ENCODE peak calls at places on chromosomes 12 and 14, in ten cellular contexts. Z is heart right ventricle; E is tibial artery; P is endodermal cell; K is CD4-positive, alpha-beta memory T cell; O is NT2/D1; G is CD8-positive, alpha-beta T cell; J is A549; D is naive thymus-derived CD4-positive, alpha-beta T cell; U is aorta. R is an unnamed sample.

GRCh38 chr12:1488908-1489381 is 105.4 kb downstream of the FBXL14 start:
- DNase-seq in Z (no peak), E (peak; percentile 60), P (peak; percentile 69), K (peak; percentile 29), O (no peak), G (peak; percentile 62), J (no peak), D (peak; percentile 71), U (no peak), R (peak; percentile 91)

GRCh38 chr12:101908395-101908794 is 31.0 kb downstream of the DRAM1 start:
- DNase-seq in Z (no peak), E (no peak), P (no peak), K (no peak), O (no peak), G (no peak), J (no peak), D (no peak), U (no peak), R (no peak)

GRCh38 chr12:96255077-96255476 is 60.9 kb downstream of the ELK3 start:
- DNase-seq in Z (peak; percentile 91), E (peak; percentile 77), P (no peak), K (no peak), O (no peak), G (no peak), J (no peak), D (no peak), U (peak; percentile 87), R (no peak)

GRCh38 chr12:21697829-21698630 is 40.4 kb upstream of the LDHB start:
- DNase-seq in Z (no peak), E (no peak), P (no peak), K (peak; percentile 43), O (peak; percentile 54), G (no peak), J (no peak), D (peak; percentile 47), U (no peak), R (no peak)

GRCh38 chr12:120012067-120012621 is 23.1 kb downstream of the BICDL1 start:
- DNase-seq in Z (no peak), E (no peak), P (peak; percentile 64), K (peak; percentile 82), O (no peak), G (no peak), J (peak; percentile 67), D (peak; percentile 80), U (no peak), R (peak; percentile 14)

GRCh38 chr14:92951912-92952471 is 29.0 kb downstream of the CHGA start:
- DNase-seq in Z (peak; percentile 76), E (peak; percentile 88), P (peak; percentile 93), K (peak; percentile 76), O (no peak), G (peak; percentile 92), J (peak; percentile 84), D (peak; percentile 77), U (peak; percentile 86), R (peak; percentile 60)

GRCh38 chr14:82009076-82009475 is 475.4 kb upstream of the SEL1L start:
- DNase-seq in Z (no peak), E (no peak), P (peak; percentile 66), K (no peak), O (peak; percentile 2), G (no peak), J (no peak), D (no peak), U (no peak), R (no peak)

GRCh38 chr12:108551556-108551955 is 9.4 kb downstream of the SART3 start:
- DNase-seq in Z (no peak), E (no peak), P (no peak), K (no peak), O (no peak), G (no peak), J (no peak), D (no peak), U (no peak), R (peak; percentile 9)

GRCh38 chr12:118526255-118527095 is 150.1 kb downstream of the SUDS3 start:
- DNase-seq in Z (no peak), E (no peak), P (no peak), K (no peak), O (no peak), G (no peak), J (no peak), D (no peak), U (no peak), R (no peak)

GRCh38 chr12:11771895-11772502 is 122.5 kb downstream of the ETV6 start:
- DNase-seq in Z (no peak), E (no peak), P (no peak), K (no peak), O (no peak), G (no peak), J (no peak), D (no peak), U (no peak), R (no peak)

GRCh38 chr14:64722842-64723447 is 18.7 kb downstream of the PLEKHG3 start:
- DNase-seq in Z (no peak), E (peak; percentile 41), P (no peak), K (peak; percentile 66), O (no peak), G (peak; percentile 62), J (no peak), D (no peak), U (no peak), R (no peak)

GRCh38 chr12:46964496-46965098 is 114.8 kb upstream of the PCED1B start:
- DNase-seq in Z (no peak), E (no peak), P (peak; percentile 82), K (no peak), O (peak; percentile 75), G (no peak), J (no peak), D (no peak), U (no peak), R (peak; percentile 100)

GRCh38 chr12:130838284-130838950 is 633 bp downstream of the STX2 start:
- DNase-seq in Z (peak; percentile 21), E (no peak), P (peak; percentile 92), K (peak; percentile 31), O (no peak), G (peak; percentile 59), J (peak; percentile 25), D (peak; percentile 35), U (no peak), R (no peak)

GRCh38 chr14:89933002-89933401 is 21.5 kb downstream of the EFCAB11 start:
- DNase-seq in Z (no peak), E (no peak), P (no peak), K (no peak), O (no peak), G (no peak), J (no peak), D (no peak), U (no peak), R (no peak)

GRCh38 chr14:98728024-98728423 is 544.0 kb downstream of the BCL11B start:
- DNase-seq in Z (no peak), E (no peak), P (no peak), K (no peak), O (no peak), G (no peak), J (no peak), D (no peak), U (no peak), R (no peak)
- H3K9me3 ChIP-seq in Z (no peaks in the 10 kb centered on the region), E (no peaks in the 10 kb centered on the region), P (no peaks in the 10 kb centered on the region), K (no peaks in the 10 kb centered on the region), O (no peaks in the 10 kb centered on the region), G (no peaks in the 10 kb centered on the region), J (no peaks in the 10 kb centered on the region), D (no peaks in the 10 kb centered on the region), U (peaks cover 1% of the 10 kb centered on the region), R (no peaks in the 10 kb centered on the region)

DNA sequence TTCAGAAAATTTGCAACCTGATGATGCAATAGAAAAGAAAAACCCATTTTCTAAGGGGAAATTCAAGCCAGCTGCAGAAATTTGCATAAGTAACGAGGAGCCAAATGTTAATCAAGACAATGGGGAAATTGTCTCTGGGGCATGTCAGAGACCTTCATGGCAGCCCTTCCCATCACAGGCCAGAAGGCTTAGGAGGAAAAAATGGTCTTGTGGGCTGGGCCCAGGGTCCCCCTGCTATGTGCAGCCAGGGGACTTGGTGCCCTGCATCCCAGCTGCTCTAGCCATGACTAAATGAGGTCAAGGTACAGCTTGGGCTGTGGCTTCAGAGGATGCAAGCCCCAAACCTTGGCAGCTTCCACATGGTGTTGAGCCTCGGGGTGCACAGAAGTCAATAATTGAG is 28.2 kb upstream of the AVPR1A start:
- DNase-seq in Z (no peak), E (no peak), P (no peak), K (no peak), O (no peak), G (no peak), J (no peak), D (no peak), U (no peak), R (no peak)
- H3K9me3 ChIP-seq in Z (no peaks in the 10 kb centered on the region), E (peaks cover 6% of the 10 kb centered on the region), P (peaks cover 41% of the 10 kb centered on the region), K (no peaks in the 10 kb centered on the region), O (peaks cover 27% of the 10 kb centered on the region), G (no peaks in the 10 kb centered on the region), J (peaks cover 23% of the 10 kb centered on the region), D (no peaks in the 10 kb centered on the region), U (peaks cover 4% of the 10 kb centered on the region), R (peaks cover 7% of the 10 kb centered on the region)

DNA sequence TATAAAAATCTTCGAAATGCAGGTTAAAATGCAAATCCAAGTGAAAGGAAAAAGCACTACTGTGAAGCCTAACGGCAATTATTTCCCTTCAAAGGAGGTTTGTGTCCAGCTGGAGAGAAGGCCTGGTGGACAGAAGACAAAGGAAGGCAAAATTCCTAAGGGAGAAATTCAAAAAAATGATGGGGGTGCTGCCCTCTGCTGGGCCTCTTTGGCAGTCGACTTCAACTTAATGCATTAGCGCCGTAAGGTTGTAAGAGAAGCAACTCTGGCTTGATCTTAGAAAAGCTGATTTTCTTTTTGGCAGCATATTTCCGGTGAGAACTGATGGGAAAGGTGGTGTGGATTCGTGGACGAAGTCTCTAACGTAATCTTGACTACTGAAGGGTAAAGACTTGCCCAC is 34.3 kb upstream of the CHFR start:
- DNase-seq in Z (no peak), E (no peak), P (peak; percentile 74), K (no peak), O (no peak), G (no peak), J (no peak), D (no peak), U (no peak), R (peak; percentile 87)
- H3K9me3 ChIP-seq in Z (peaks cover 91% of the 10 kb centered on the region), E (peaks cover 100% of the 10 kb centered on the region), P (peaks cover 85% of the 10 kb centered on the region), K (peaks cover 5% of the 10 kb centered on the region), O (peaks cover 79% of the 10 kb centered on the region), G (peaks cover 59% of the 10 kb centered on the region), J (peaks cover 96% of the 10 kb centered on the region), D (peaks cover 23% of the 10 kb centered on the region), U (peaks cover 28% of the 10 kb centered on the region), R (peaks cover 95% of the 10 kb centered on the region)

GRCh38 chr12:19657401-19657800 is 218.1 kb downstream of the AEBP2 start:
- DNase-seq in Z (no peak), E (no peak), P (no peak), K (no peak), O (no peak), G (no peak), J (no peak), D (no peak), U (no peak), R (no peak)
- H3K9me3 ChIP-seq in Z (no peaks in the 10 kb centered on the region), E (no peaks in the 10 kb centered on the region), P (no peaks in the 10 kb centered on the region), K (no peaks in the 10 kb centered on the region), O (no peaks in the 10 kb centered on the region), G (no peaks in the 10 kb centered on the region), J (no peaks in the 10 kb centered on the region), D (no peaks in the 10 kb centered on the region), U (no peaks in the 10 kb centered on the region), R (no peaks in the 10 kb centered on the region)